ENCODE peak calls at places on chromosomes 4 and X, in six cellular contexts. One of them, this sample, is unnamed.

GRCh38 chr4:26135331-26135730 is 185.5 kb upstream of the RBPJ start:
- DNase-seq in ovary: no peak
- DNase-seq in ecto neural progenitor cell: no peak
- DNase-seq in NCI-H1436: no peak
- DNase-seq in smooth muscle cell of the brain vasculature: no peak
- DNase-seq in GM10248: no peak
- DNase-seq in this sample: no peak

GRCh38 chrX:43953218-43953617 is 20.0 kb downstream of the NDP start:
- DNase-seq in ovary: no peak
- DNase-seq in ecto neural progenitor cell: no peak
- DNase-seq in NCI-H1436: no peak
- DNase-seq in smooth muscle cell of the brain vasculature: no peak
- DNase-seq in GM10248: no peak
- DNase-seq in this sample: no peak

GRCh38 chrX:17744896-17745523 is 7.7 kb downstream of the SCML1 start:
- DNase-seq in ovary: no peak
- DNase-seq in ecto neural progenitor cell: no peak
- DNase-seq in NCI-H1436: no peak
- DNase-seq in smooth muscle cell of the brain vasculature: no peak
- DNase-seq in GM10248: no peak
- DNase-seq in this sample: no peak

GRCh38 chr4:1651609-1652008 is 32.5 kb downstream of the FAM53A start:
- DNase-seq in ovary: no peak
- DNase-seq in ecto neural progenitor cell: no peak
- DNase-seq in NCI-H1436: no peak
- DNase-seq in smooth muscle cell of the brain vasculature: no peak
- DNase-seq in GM10248: no peak
- DNase-seq in this sample: no peak

GRCh38 chr4:6909113-6909969 is at the start of gene TBC1D14:
- DNase-seq in ovary: peak
- DNase-seq in ecto neural progenitor cell: peak
- DNase-seq in NCI-H1436: peak
- DNase-seq in smooth muscle cell of the brain vasculature: peak
- DNase-seq in GM10248: peak
- DNase-seq in this sample: peak

GRCh38 chr4:41594439-41594838 is 56.5 kb downstream of the LIMCH1 start:
- DNase-seq in ovary: peak
- DNase-seq in ecto neural progenitor cell: no peak
- DNase-seq in NCI-H1436: no peak
- DNase-seq in smooth muscle cell of the brain vasculature: no peak
- DNase-seq in GM10248: no peak
- DNase-seq in this sample: no peak

GRCh38 chrX:68842351-68842750 is 13.5 kb downstream of the EFNB1 start:
- DNase-seq in ovary: no peak
- DNase-seq in ecto neural progenitor cell: no peak
- DNase-seq in NCI-H1436: no peak
- DNase-seq in smooth muscle cell of the brain vasculature: no peak
- DNase-seq in GM10248: no peak
- DNase-seq in this sample: no peak

GRCh38 chr4:11428701-11429571 is at the start of gene HS3ST1:
- DNase-seq in ovary: peak
- DNase-seq in ecto neural progenitor cell: peak
- DNase-seq in NCI-H1436: peak
- DNase-seq in smooth muscle cell of the brain vasculature: peak
- DNase-seq in GM10248: peak
- DNase-seq in this sample: peak

GRCh38 chr4:15677507-15677988 is 4.1 kb upstream of the FAM200B start:
- DNase-seq in ovary: no peak
- DNase-seq in ecto neural progenitor cell: no peak
- DNase-seq in NCI-H1436: no peak
- DNase-seq in smooth muscle cell of the brain vasculature: no peak
- DNase-seq in GM10248: no peak
- DNase-seq in this sample: no peak

GRCh38 chr4:54930226-54930625 is 195.2 kb downstream of the KDR start:
- DNase-seq in ovary: no peak
- DNase-seq in ecto neural progenitor cell: no peak
- DNase-seq in NCI-H1436: no peak
- DNase-seq in smooth muscle cell of the brain vasculature: no peak
- DNase-seq in GM10248: no peak
- DNase-seq in this sample: no peak

This sample was measured in neuronal stem cell.